ENCODE peak calls at places on chromosomes 7 and 10, in nine cellular contexts. R is GM04504; B is choroid plexus epithelial cell; L is mesendoderm; M is colonic mucosa; K is retina; J is stimulated activated CD8-positive, alpha-beta memory T cell treated with anti-CD3 and anti-CD28 coated beads, Interleukin-15, amount 100 ng/mL, for 4 hours; A is NT2/D1; H is Caki2. S is an unnamed sample.

GRCh38 chr7:143055754-143056153 is 3.6 kb downstream of the OR6V1 start:
- DNase-seq in A (no peak), H (no peak), B (no peak), L (no peak), K (no peak), R (no peak), M (no peak), J (no peak), S (no peak)

GRCh38 chr7:22935269-22935668 is 78.7 kb downstream of the HYCC1 start:
- DNase-seq in R (no peak), H (no peak), J (no peak), B (no peak), L (no peak), A (no peak), K (no peak), M (no peak), S (no peak)

GRCh38 chr10:50576245-50576815 is 47.4 kb downstream of the SGMS1 start:
- DNase-seq in A (no peak), R (no peak), J (no peak), L (no peak), K (no peak), B (no peak), M (no peak), H (no peak), S (peak)

GRCh38 chr7:31122649-31123058 is 70.5 kb downstream of the ADCYAP1R1 start:
- DNase-seq in K (peak), H (peak), B (peak), J (no peak), R (peak), L (peak), A (peak), M (peak), S (peak)

GRCh38 chr10:133326745-133327650 is 9.7 kb downstream of the CALY start:
- DNase-seq in K (no peak), M (no peak), L (no peak), R (no peak), J (no peak), H (no peak), A (no peak), B (peak), S (no peak)

GRCh38 chr7:137772748-137773147 is 74.0 kb downstream of the DGKI start:
- DNase-seq in B (peak), K (no peak), H (peak), L (peak), A (no peak), M (no peak), J (no peak), R (peak), S (no peak)

GRCh38 chr10:80855348-80855971 is 317.8 kb downstream of the SH2D4B start:
- DNase-seq in K (peak), H (no peak), A (peak), B (peak), J (no peak), M (no peak), L (peak), R (no peak), S (no peak)

GRCh38 chr7:135447783-135448182 is 62.1 kb downstream of the CNOT4 start:
- DNase-seq in K (no peak), H (no peak), A (no peak), L (no peak), M (no peak), B (no peak), J (no peak), R (no peak), S (no peak)

GRCh38 chr7:111697771-111698170 is 135.5 kb upstream of the IMMP2L start:
- DNase-seq in K (no peak), R (peak), H (no peak), J (no peak), B (no peak), M (no peak), A (no peak), L (no peak), S (no peak)

GRCh38 chr7:156610601-156611000 is 30.0 kb upstream of the RNF32 start:
- DNase-seq in R (no peak), M (no peak), A (no peak), H (no peak), B (no peak), L (no peak), K (no peak), J (no peak), S (no peak)

GRCh38 chr7:29485376-29486190 is 78.1 kb upstream of the PRR15 start:
- DNase-seq in R (no peak), M (no peak), L (no peak), K (no peak), J (no peak), A (no peak), H (no peak), B (peak), S (peak)

GRCh38 chr10:46330881-46331280 is 44.1 kb downstream of the ANTXRL start:
- DNase-seq in K (no peak), H (no peak), A (no peak), B (no peak), M (no peak), R (no peak), J (no peak), L (no peak), S (no peak)

GRCh38 chr7:45975367-45975766 is 54.3 kb upstream of the IGFBP3 start:
- DNase-seq in H (no peak), L (no peak), A (no peak), B (peak), K (no peak), M (no peak), J (no peak), R (no peak), S (no peak)

GRCh38 chr10:23081891-23082290 is 13.5 kb upstream of the MSRB2 start:
- DNase-seq in R (no peak), M (no peak), B (peak), H (no peak), L (peak), K (no peak), J (no peak), A (no peak), S (no peak)

GRCh38 chr7:143901360-143901709 is 641 bp downstream of the TCAF1 start:
- DNase-seq in A (peak), R (no peak), K (no peak), B (peak), J (no peak), M (peak), H (no peak), L (no peak), S (peak)

GRCh38 chr10:133028158-133028557 is 59.6 kb upstream of the ADGRA1 start:
- DNase-seq in B (no peak), K (no peak), H (no peak), A (no peak), R (no peak), J (no peak), M (no peak), L (no peak), S (no peak)

GRCh38 chr7:74289018-74289659 is at the start of gene CLIP2:
- DNase-seq in R (peak), L (peak), A (no peak), K (peak), B (peak), J (peak), H (peak), M (peak), S (peak)

GRCh38 chr7:149414745-149415390 is 46.0 kb downstream of the ZNF777 start:
- DNase-seq in R (peak), M (peak), A (peak), H (no peak), B (peak), K (peak), L (peak), J (no peak), S (peak)

GRCh38 chr7:127392182-127392565 is 334 bp downstream of the ZNF800 start:
- DNase-seq in H (no peak), A (peak), R (peak), B (peak), M (peak), J (no peak), L (peak), K (peak), S (peak)

GRCh38 chr7:17520941-17521340 is 222.5 kb downstream of the AHR start:
- DNase-seq in K (no peak), B (peak), L (no peak), J (no peak), H (no peak), M (no peak), A (no peak), R (no peak), S (no peak)

GRCh38 chr7:140972344-140972743 is 42.4 kb downstream of the MRPS33 start:
- DNase-seq in K (no peak), A (no peak), B (no peak), R (no peak), L (no peak), H (no peak), J (no peak), M (no peak), S (no peak)

GRCh38 chr10:33509231-33509871 is 174.9 kb upstream of the NRP1 start:
- DNase-seq in L (peak), A (no peak), H (peak), J (no peak), B (peak), M (no peak), K (no peak), R (peak), S (no peak)

GRCh38 chr7:21253740-21254687 is 173.9 kb upstream of the SP4 start:
- DNase-seq in H (peak), K (peak), B (peak), A (peak), M (peak), J (no peak), R (peak), L (peak), S (peak)

GRCh38 chr7:95470452-95470851 is 15.3 kb upstream of the ASB4 start:
- DNase-seq in H (no peak), B (peak), R (no peak), K (peak), L (peak), A (no peak), M (peak), J (no peak), S (no peak)

S was measured in midbrain.